ENCODE peak calls at places on chromosomes 12 and 14, in ten cellular contexts. N is Peyer's patch, Z is fibroblast of lung, V is progenitor cell of endocrine pancreas, M is B cell, Y is HTR-8/SVneo, G is 8988T, D is right cardiac atrium, W is lower leg skin, O is Calu3. S is an unnamed sample.

GRCh38 chr14:75422169-75422568 is 5.7 kb upstream of the JDP2 start:
- DNase-seq in N (no peak), Z (peak), V (no peak), M (no peak), Y (peak), G (no peak), D (no peak), W (no peak), O (no peak), S (peak)

GRCh38 chr14:31934767-31935266 is 142.3 kb upstream of the ARHGAP5 start:
- DNase-seq in N (peak), Z (peak), V (no peak), M (no peak), Y (peak), G (no peak), D (no peak), W (peak), O (peak), S (no peak)

GRCh38 chr12:64461634-64462414 is 9.9 kb downstream of the TBK1 start:
- DNase-seq in N (no peak), Z (peak), V (no peak), M (no peak), Y (peak), G (no peak), D (no peak), W (no peak), O (no peak), S (peak)

GRCh38 chr14:103045387-103045869 is 11.9 kb downstream of the CDC42BPB start:
- DNase-seq in N (no peak), Z (no peak), V (no peak), M (peak), Y (no peak), G (no peak), D (no peak), W (no peak), O (no peak), S (no peak)

GRCh38 chr14:99590746-99591555 is 13.1 kb downstream of the CCDC85C start:
- DNase-seq in N (no peak), Z (peak), V (no peak), M (no peak), Y (peak), G (no peak), D (no peak), W (no peak), O (peak), S (no peak)

GRCh38 chr12:11959117-11959823 is 111.5 kb upstream of the BCL2L14 start:
- DNase-seq in N (no peak), Z (no peak), V (no peak), M (no peak), Y (no peak), G (no peak), D (no peak), W (no peak), O (peak), S (no peak)

GRCh38 chr12:116207274-116207673 is 70.2 kb downstream of the MED13L start:
- DNase-seq in N (no peak), Z (no peak), V (no peak), M (no peak), Y (no peak), G (no peak), D (no peak), W (no peak), O (no peak), S (no peak)

GRCh38 chr14:75450381-75451276 is 22.8 kb downstream of the JDP2 start:
- DNase-seq in N (peak), Z (no peak), V (no peak), M (no peak), Y (no peak), G (no peak), D (no peak), W (peak), O (peak), S (no peak)

GRCh38 chr12:122228092-122228491 is 2.2 kb upstream of the DIABLO start:
- DNase-seq in N (no peak), Z (no peak), V (no peak), M (no peak), Y (no peak), G (no peak), D (no peak), W (no peak), O (no peak), S (no peak)

GRCh38 chr12:2794261-2794735 is 472 bp upstream of the FKBP4 start:
- DNase-seq in N (peak), Z (peak), V (peak), M (peak), Y (no peak), G (peak), D (no peak), W (peak), O (peak), S (no peak)

GRCh38 chr14:73312697-73313096 is 75.4 kb downstream of the PAPLN start:
- DNase-seq in N (no peak), Z (no peak), V (no peak), M (no peak), Y (no peak), G (no peak), D (no peak), W (no peak), O (no peak), S (no peak)

GRCh38 chr12:106498056-106498455 is 84.7 kb upstream of the RFX4 start:
- DNase-seq in N (no peak), Z (peak), V (no peak), M (no peak), Y (no peak), G (no peak), D (peak), W (peak), O (no peak), S (no peak)

GRCh38 chr12:103313894-103314293 is 181.9 kb downstream of the C12orf42 start:
- DNase-seq in N (no peak), Z (no peak), V (no peak), M (no peak), Y (no peak), G (no peak), D (no peak), W (no peak), O (no peak), S (no peak)

GRCh38 chr12:68406134-68406576 is 74.0 kb upstream of the MDM1 start:
- DNase-seq in N (peak), Z (peak), V (no peak), M (no peak), Y (peak), G (no peak), D (peak), W (peak), O (peak), S (peak)

S was measured in RKO.